ENCODE peak calls at places on chromosomes 16 and 17, in five cellular contexts. M, Y, N, O and C are unnamed samples.

GRCh38 chr17:79023886-79024771 is at the start of gene C1QTNF1:
- DNase-seq in M (peak; percentile 72), Y (peak; percentile 69), N (peak; percentile 84), O (peak; percentile 70), C (peak; percentile 92)

GRCh38 chr16:13866073-13866472 is 53.9 kb upstream of the ERCC4 start:
- DNase-seq in M (peak; percentile 58), Y (peak; percentile 49), N (peak; percentile 72), O (peak; percentile 61), C (peak; percentile 92)

GRCh38 chr17:17836818-17837379 is at the start of gene SREBF1:
- DNase-seq in M (peak; percentile 70), Y (peak; percentile 61), N (peak; percentile 76), O (peak; percentile 73), C (peak; percentile 90)

GRCh38 chr17:78572277-78573205 is 4.7 kb downstream of the DNAH17 start:
- DNase-seq in M (no peak), Y (no peak), N (peak; percentile 78), O (no peak), C (peak; percentile 88)

GRCh38 chr17:17935321-17936271 is 36.6 kb downstream of the TOM1L2 start:
- DNase-seq in M (no peak), Y (peak; percentile 73), N (no peak), O (peak; percentile 53), C (no peak)

GRCh38 chr17:75856062-75856681 is 1.0 kb upstream of the WBP2 start:
- DNase-seq in M (no peak), Y (peak; percentile 65), N (no peak), O (peak; percentile 51), C (no peak)

GRCh38 chr16:12027091-12027490 is 50.6 kb downstream of the SNX29 start:
- DNase-seq in M (no peak), Y (no peak), N (no peak), O (no peak), C (peak; percentile 75)

GRCh38 chr16:70750893-70751467 is 50.0 kb downstream of the VAC14 start:
- DNase-seq in M (peak; percentile 69), Y (peak; percentile 86), N (no peak), O (peak; percentile 63), C (no peak)

GRCh38 chr16:85838381-85838780 is 38.9 kb downstream of the COX4I1 start:
- DNase-seq in M (no peak), Y (no peak), N (no peak), O (no peak), C (no peak)

GRCh38 chr16:27538508-27538907 is 11.2 kb downstream of the GTF3C1 start:
- DNase-seq in M (no peak), Y (no peak), N (no peak), O (no peak), C (no peak)

GRCh38 chr16:48272837-48273421 is 25.6 kb upstream of the ABCC11 start:
- DNase-seq in M (no peak), Y (peak; percentile 46), N (no peak), O (no peak), C (no peak)

GRCh38 chr17:64572682-64573154 is 65.9 kb downstream of the CEP95 start:
- DNase-seq in M (no peak), Y (no peak), N (no peak), O (no peak), C (no peak)

GRCh38 chr17:27551701-27552466 is 79.1 kb upstream of the LGALS9 start:
- DNase-seq in M (no peak), Y (no peak), N (no peak), O (peak; percentile 56), C (peak; percentile 84)

GRCh38 chr16:66220766-66221165 is 145.7 kb upstream of the CDH5 start:
- DNase-seq in M (no peak), Y (no peak), N (no peak), O (no peak), C (peak; percentile 53)

GRCh38 chr17:44444735-44445105 is 55.3 kb upstream of the ITGA2B start:
- DNase-seq in M (no peak), Y (no peak), N (no peak), O (no peak), C (no peak)

GRCh38 chr17:3635474-3636153 is 436 bp downstream of the SHPK start:
- DNase-seq in M (no peak), Y (no peak), N (peak; percentile 26), O (peak; percentile 61), C (no peak)

GRCh38 chr16:31072540-31073072 is 1.4 kb downstream of the ZNF668 start:
- DNase-seq in M (no peak), Y (no peak), N (no peak), O (peak; percentile 38), C (peak; percentile 63)

GRCh38 chr17:44362964-44363612 is 565 bp downstream of the FAM171A2 start:
- DNase-seq in M (peak; percentile 24), Y (no peak), N (peak; percentile 60), O (no peak), C (peak; percentile 82)

GRCh38 chr17:3754458-3755334 is 31.0 kb downstream of the HASPIN start:
- DNase-seq in M (no peak), Y (no peak), N (no peak), O (peak; percentile 96), C (peak; percentile 100)

GRCh38 chr17:31629696-31630470 is 229.2 kb downstream of the COPRS start:
- DNase-seq in M (no peak), Y (no peak), N (no peak), O (no peak), C (no peak)

GRCh38 chr17:48625502-48626201 is 506 bp downstream of the HOXB9 start:
- DNase-seq in M (no peak), Y (no peak), N (peak; percentile 26), O (peak; percentile 89), C (peak; percentile 91)

GRCh38 chr17:31494259-31495048 is 103.0 kb downstream of the RAB11FIP4 start:
- DNase-seq in M (no peak), Y (no peak), N (no peak), O (peak; percentile 61), C (no peak)

GRCh38 chr17:18143044-18143936 is 34.7 kb downstream of the MYO15A start:
- DNase-seq in M (no peak), Y (no peak), N (peak; percentile 50), O (no peak), C (peak; percentile 95)

GRCh38 chr17:15157051-15157450 is 108.1 kb downstream of the PMP22 start:
- DNase-seq in M (no peak), Y (no peak), N (no peak), O (no peak), C (no peak)

GRCh38 chr17:4504188-4504587 is 5.5 kb downstream of the SPNS2 start:
- DNase-seq in M (no peak), Y (no peak), N (no peak), O (no peak), C (no peak)

GRCh38 chr17:68592667-68593330 is 8.4 kb downstream of the FAM20A start:
- DNase-seq in M (no peak), Y (no peak), N (no peak), O (no peak), C (no peak)

GRCh38 chr17:60361889-60362288 is 30.0 kb downstream of the USP32 start:
- DNase-seq in M (no peak), Y (no peak), N (no peak), O (no peak), C (no peak)

GRCh38 chr17:75634754-75635609 is 1.7 kb downstream of the SMIM5 start:
- DNase-seq in M (no peak), Y (no peak), N (no peak), O (no peak), C (no peak)

GRCh38 chr16:31079342-31079944 is 5.2 kb downstream of the ZNF646 start:
- DNase-seq in M (no peak), Y (no peak), N (no peak), O (no peak), C (peak; percentile 71)

GRCh38 chr17:27408891-27409290 is 47.4 kb upstream of the KSR1 start:
- DNase-seq in M (no peak), Y (no peak), N (no peak), O (no peak), C (no peak)

GRCh38 chr17:79226037-79226436 is 151.4 kb downstream of the ENGASE start:
- DNase-seq in M (no peak), Y (no peak), N (no peak), O (no peak), C (no peak)

GRCh38 chr17:17812211-17813054 is 24.4 kb downstream of the SREBF1 start:
- DNase-seq in M (peak; percentile 82), Y (peak; percentile 70), N (peak; percentile 80), O (peak; percentile 74), C (peak; percentile 98)

GRCh38 chr17:836154-836553 is 54.0 kb downstream of the MRM3 start:
- DNase-seq in M (no peak), Y (no peak), N (peak; percentile 64), O (no peak), C (no peak)

GRCh38 chr17:55601874-55602364 is 90.7 kb upstream of the SMIM36 start:
- DNase-seq in M (no peak), Y (no peak), N (no peak), O (no peak), C (peak; percentile 86)

GRCh38 chr17:77602062-77602746 is 356.3 kb upstream of the TNRC6C start:
- DNase-seq in M (peak; percentile 68), Y (peak; percentile 89), N (peak; percentile 17), O (peak; percentile 46), C (no peak)

GRCh38 chr17:7016406-7016805 is 4.0 kb downstream of the RNASEK start:
- DNase-seq in M (no peak), Y (no peak), N (no peak), O (no peak), C (peak; percentile 36)
- H3K27ac ChIP-seq in M (peak overlapping the region; percentile 97), Y (peak overlapping the region; percentile 97), N (no peak overlapping the region), O (peak overlapping the region; percentile 95), C (no peak overlapping the region)

GRCh38 chr16:67962135-67962534 is 6.3 kb downstream of the SLC12A4 start:
- DNase-seq in M (no peak), Y (no peak), N (no peak), O (no peak), C (no peak)

GRCh38 chr16:67963325-67964321 is 4.8 kb downstream of the SLC12A4 start:
- DNase-seq in M (peak; percentile 60), Y (no peak), N (no peak), O (no peak), C (peak; percentile 65)

GRCh38 chr16:67959520-67959919 is 8.9 kb downstream of the SLC12A4 start:
- DNase-seq in M (peak; percentile 82), Y (peak; percentile 70), N (no peak), O (peak; percentile 36), C (no peak)

GRCh38 chr16:67959930-67960329 is 8.5 kb downstream of the SLC12A4 start:
- DNase-seq in M (no peak), Y (no peak), N (no peak), O (no peak), C (no peak)

GRCh38 chr16:67961551-67961957 is 6.9 kb downstream of the SLC12A4 start:
- DNase-seq in M (peak; percentile 54), Y (no peak), N (no peak), O (peak; percentile 82), C (no peak)
- TF ChIP-seq CTCF in M (no peak), Y (no peak), N (no peak), O (no peak), C (no peak)

GRCh38 chr16:68085259-68086071 is at the start of gene NFATC3:
- DNase-seq in M (peak; percentile 99), Y (peak; percentile 98), N (peak; percentile 98), O (peak; percentile 99), C (peak; percentile 100)
- H3K27ac ChIP-seq in M (peak within 1 kb of the TSS; percentile 99), Y (peak within 1 kb of the TSS; percentile 93), N (peak within 1 kb of the TSS; percentile 98), O (peak within 1 kb of the TSS; percentile 99), C (peak within 1 kb of the TSS; percentile 99)

DNA sequence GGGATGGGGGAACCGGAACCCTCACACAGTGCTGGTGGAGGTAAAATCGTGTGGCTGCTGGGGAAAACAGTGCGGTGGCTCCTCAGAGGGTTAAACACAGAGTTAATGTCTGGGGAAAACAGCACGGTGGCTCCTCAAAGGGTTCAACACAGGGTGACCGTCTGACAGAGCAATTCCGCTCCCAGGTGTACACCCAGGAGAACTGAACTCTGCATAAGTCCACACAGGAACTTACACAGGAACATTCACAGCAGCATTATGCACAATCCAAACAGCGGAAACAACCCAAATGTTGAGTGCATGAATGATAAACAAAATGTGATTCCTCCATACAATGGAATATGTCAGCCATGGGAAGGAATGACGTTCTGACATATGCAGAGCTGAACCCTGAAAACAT is 51.4 kb downstream of the CCDC57 start:
- DNase-seq in M (no peak), Y (no peak), N (no peak), O (no peak), C (no peak)
- TF ChIP-seq CTCF in M (no peak), Y (no peak), N (no peak), O (no peak), C (no peak)